ENCODE peak calls at places on chromosomes 11 and 22, in seven cellular contexts. R, V, H, C, M, N and B are unnamed samples.

GRCh38 chr11:65903068-65903481 is 2.9 kb upstream of the FOSL1 start:
- DNase-seq in M (peak), R (no peak), C (no peak), N (peak), V (no peak), H (peak), B (peak)

GRCh38 chr11:42465613-42466012 is 846.2 kb upstream of the API5 start:
- DNase-seq in M (no peak), H (no peak), R (no peak), C (no peak), V (no peak), N (no peak), B (no peak)

GRCh38 chr11:33667819-33668467 is 32.7 kb downstream of the C11orf91 start:
- DNase-seq in N (no peak), R (no peak), C (no peak), H (no peak), V (no peak), M (no peak), B (no peak)

GRCh38 chr22:37519268-37520195 is at the start of gene CARD10:
- DNase-seq in R (no peak), M (peak), C (no peak), H (no peak), N (peak), V (no peak), B (no peak)

GRCh38 chr11:3614742-3615171 is 27.0 kb downstream of the ART5 start:
- DNase-seq in N (peak), C (no peak), H (no peak), V (no peak), M (no peak), R (peak), B (no peak)

GRCh38 chr22:46612904-46613605 is 7.1 kb upstream of the GRAMD4 start:
- DNase-seq in M (no peak), R (peak), H (no peak), C (no peak), V (no peak), N (no peak), B (no peak)

GRCh38 chr11:107705027-107705426 is 6.8 kb downstream of the SLN start:
- DNase-seq in R (no peak), H (peak), N (peak), C (peak), M (peak), V (peak), B (peak)

GRCh38 chr11:86781546-86781945 is 18.8 kb upstream of the PRSS23 start:
- DNase-seq in R (no peak), C (no peak), H (no peak), M (no peak), V (no peak), N (no peak), B (no peak)

GRCh38 chr22:27445876-27446275 is 355.7 kb downstream of the MN1 start:
- DNase-seq in V (no peak), R (no peak), N (no peak), H (no peak), M (no peak), C (no peak), B (peak)

GRCh38 chr11:87263979-87264378 is 226.2 kb downstream of the TMEM135 start:
- DNase-seq in N (peak), V (no peak), R (no peak), M (peak), C (no peak), H (no peak), B (no peak)

GRCh38 chr22:30575011-30575671 is 676 bp upstream of the GAL3ST1 start:
- DNase-seq in V (peak), M (peak), C (no peak), N (no peak), R (no peak), H (peak), B (no peak)

GRCh38 chr11:71391352-71391751 is 56.8 kb downstream of the DHCR7 start:
- DNase-seq in V (no peak), C (no peak), R (no peak), H (no peak), M (no peak), N (no peak), B (no peak)

GRCh38 chr11:69178819-69179482 is 23.2 kb downstream of the SMIM38 start:
- DNase-seq in R (no peak), C (no peak), M (no peak), H (no peak), N (no peak), V (no peak), B (no peak)

GRCh38 chr11:96341237-96342130 is 1.5 kb downstream of the MAML2 start:
- DNase-seq in C (no peak), H (no peak), M (peak), V (no peak), R (peak), N (peak), B (peak)

GRCh38 chr11:75557649-75558494 is 4.2 kb upstream of the SERPINH1 start:
- DNase-seq in V (peak), H (peak), R (peak), C (no peak), M (peak), N (no peak), B (peak)

GRCh38 chr11:22508691-22509090 is 116.9 kb downstream of the FANCF start:
- DNase-seq in V (no peak), C (no peak), R (no peak), M (no peak), N (no peak), H (no peak), B (no peak)

GRCh38 chr11:114063829-114064201 is 4.3 kb downstream of the ZBTB16 start:
- DNase-seq in M (no peak), H (no peak), V (no peak), R (no peak), N (no peak), C (no peak), B (no peak)

GRCh38 chr11:72776844-72777754 is 16.7 kb downstream of the STARD10 start:
- DNase-seq in C (no peak), V (no peak), H (no peak), M (no peak), N (no peak), R (no peak), B (no peak)

GRCh38 chr11:69153661-69154060 is 2.1 kb upstream of the SMIM38 start:
- DNase-seq in C (no peak), V (no peak), R (no peak), N (no peak), M (peak), H (peak), B (no peak)

GRCh38 chr11:102666331-102666957 is 39.1 kb downstream of the MMP27 start:
- DNase-seq in V (peak), C (peak), R (no peak), N (peak), H (peak), M (peak), B (peak)

GRCh38 chr22:37844904-37845334 is 785 bp upstream of the ANKRD54 start:
- DNase-seq in H (no peak), N (no peak), C (no peak), R (no peak), V (no peak), M (no peak), B (no peak)

GRCh38 chr11:134530826-134531225 is 118.8 kb upstream of the B3GAT1 start:
- DNase-seq in N (no peak), M (no peak), R (no peak), C (no peak), H (no peak), V (no peak), B (no peak)

GRCh38 chr22:42335839-42336378 is 65.5 kb upstream of the TCF20 start:
- DNase-seq in M (no peak), V (no peak), N (no peak), C (no peak), H (no peak), R (no peak), B (no peak)

GRCh38 chr11:17760102-17761029 is 25.8 kb downstream of the KCNC1 start:
- DNase-seq in H (peak), R (peak), V (no peak), C (no peak), N (peak), M (peak), B (peak)

GRCh38 chr11:8867035-8867434 is 44.0 kb upstream of the AKIP1 start:
- DNase-seq in M (peak), C (no peak), N (no peak), V (no peak), R (no peak), H (peak), B (peak)

GRCh38 chr22:25554321-25555088 is 10.0 kb upstream of the GRK3 start:
- DNase-seq in C (no peak), N (no peak), H (no peak), R (no peak), M (no peak), V (no peak), B (no peak)

GRCh38 chr22:26239561-26239960 is 70.3 kb downstream of the SEZ6L start:
- DNase-seq in H (no peak), C (no peak), R (no peak), V (no peak), N (no peak), M (peak), B (no peak)

GRCh38 chr22:50399751-50400331 is 56.7 kb downstream of the PPP6R2 start:
- DNase-seq in V (no peak), C (no peak), H (peak), R (peak), N (no peak), M (no peak), B (peak)

GRCh38 chr11:69697861-69698260 is 6.0 kb downstream of the FGF19 start:
- DNase-seq in R (no peak), V (no peak), N (no peak), M (no peak), C (no peak), H (no peak), B (no peak)

GRCh38 chr22:28949788-28950187 is 66.4 kb downstream of the ZNRF3 start:
- DNase-seq in R (no peak), C (no peak), N (no peak), H (no peak), V (no peak), M (no peak), B (peak)

GRCh38 chr11:2651826-2652237 is 48.0 kb downstream of the KCNQ1OT1 start:
- DNase-seq in R (no peak), M (no peak), C (no peak), H (no peak), N (no peak), V (no peak), B (no peak)

GRCh38 chr11:68364581-68364980 is 52.2 kb downstream of the LRP5 start:
- DNase-seq in N (no peak), H (no peak), C (no peak), R (no peak), M (no peak), V (no peak), B (no peak)

GRCh38 chr22:36134167-36134566 is 26.4 kb downstream of the APOL3 start:
- DNase-seq in C (no peak), N (no peak), M (no peak), R (no peak), V (no peak), H (no peak), B (no peak)

GRCh38 chr22:23113067-23113846 is 28.5 kb downstream of the RSPH14 start:
- DNase-seq in N (no peak), R (no peak), H (no peak), V (peak), C (no peak), M (peak), B (peak)

GRCh38 chr22:42906605-42907338 is 49.7 kb upstream of the ARFGAP3 start:
- DNase-seq in N (no peak), C (no peak), M (no peak), R (peak), H (no peak), V (no peak), B (peak)

GRCh38 chr11:100866453-100866852 is 179.4 kb downstream of the ARHGAP42 start:
- DNase-seq in R (no peak), C (no peak), H (no peak), M (no peak), N (no peak), V (no peak), B (no peak)

GRCh38 chr22:50150161-50151129 is 20.1 kb upstream of the PANX2 start:
- DNase-seq in R (no peak), V (no peak), N (no peak), H (no peak), C (no peak), M (peak), B (no peak)

GRCh38 chr11:45097721-45098493 is 48.5 kb upstream of the PRDM11 start:
- DNase-seq in C (no peak), V (no peak), N (peak), H (peak), M (peak), R (peak), B (peak)

GRCh38 chr11:73154178-73154577 is 12.1 kb upstream of the FCHSD2 start:
- DNase-seq in N (no peak), V (no peak), M (no peak), C (no peak), H (no peak), R (no peak), B (no peak)

GRCh38 chr11:20010106-20010860 is 150.0 kb downstream of the DBX1 start:
- DNase-seq in V (no peak), H (no peak), N (no peak), C (no peak), M (no peak), R (no peak), B (no peak)
- H3K4me3 ChIP-seq in V (no peak), H (no peak), N (no peak), C (no peak), M (no peak), R (no peak), B (no peak)

DNA sequence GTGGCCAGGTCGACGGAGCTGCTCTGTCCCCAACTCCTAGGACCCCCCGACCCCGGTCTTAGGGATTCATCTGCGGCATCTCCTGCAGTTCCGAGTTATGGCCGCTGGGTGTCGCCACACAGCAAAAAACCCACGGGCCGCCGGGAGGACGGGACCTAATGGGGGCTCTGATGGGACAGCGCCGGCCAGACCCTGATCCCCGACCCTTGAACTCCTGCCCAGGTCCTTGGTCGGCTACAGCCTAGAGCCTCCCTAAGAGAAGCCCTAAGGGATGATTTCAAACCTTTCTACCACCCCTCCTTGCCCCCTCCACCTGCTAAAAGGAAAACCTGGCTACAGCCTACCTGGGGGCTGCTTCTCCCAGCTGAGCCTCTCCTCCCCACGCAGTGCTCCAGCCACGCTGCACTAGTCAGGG is 30.8 kb upstream of the LRRC10B start:
- DNase-seq in M (no peak), H (no peak), V (no peak), N (peak), R (peak), C (no peak), B (no peak)
- TF ChIP-seq CTCF in M (peak), H (peak), V (peak), N (peak), R (peak), C (peak), B (peak)

DNA sequence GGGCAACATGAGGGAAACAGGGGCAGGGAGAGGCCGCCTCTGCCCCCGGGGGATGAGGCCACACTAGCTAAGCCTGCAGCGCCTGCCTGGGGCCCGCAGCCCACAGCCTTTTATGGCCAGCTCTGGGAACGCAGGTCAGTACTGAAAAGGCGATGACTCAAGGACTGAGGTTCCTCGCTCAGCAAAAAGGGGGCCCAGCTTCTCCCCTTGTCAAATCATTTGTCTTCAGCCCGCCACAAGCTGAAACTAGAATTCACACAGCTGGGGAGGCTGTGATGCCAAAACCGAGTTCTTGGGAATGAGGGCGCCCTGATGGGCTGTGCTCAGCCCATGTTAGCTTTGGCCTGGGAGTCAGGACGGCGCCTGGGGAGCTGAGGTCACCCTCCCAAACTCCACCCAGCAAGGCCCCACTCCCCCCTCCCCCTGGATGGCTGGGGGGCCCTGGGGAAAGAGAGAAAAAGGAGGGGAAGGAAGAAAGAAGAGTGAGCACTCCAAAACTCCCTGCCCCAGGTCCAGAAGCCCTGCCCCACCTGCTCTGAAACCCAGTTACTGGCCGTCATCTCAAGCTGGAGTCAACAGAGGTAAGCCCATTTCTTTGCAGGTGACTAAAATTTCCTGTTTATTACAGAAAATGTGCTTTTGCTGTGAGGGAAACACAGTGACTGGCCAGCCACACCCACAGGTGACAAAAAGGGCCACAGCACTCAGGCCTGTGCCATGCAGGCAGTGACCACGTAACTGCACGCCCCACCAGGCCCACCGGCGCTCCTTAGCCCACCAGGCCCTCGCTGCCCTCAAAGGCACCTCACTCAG is 13.7 kb downstream of the EHD1 start:
- DNase-seq in C (no peak), N (no peak), V (peak), H (peak), M (peak), R (peak), B (peak)
- H3K4me3 ChIP-seq in C (no peak), N (no peak), V (peak), H (no peak), M (no peak), R (peak), B (no peak)

DNA sequence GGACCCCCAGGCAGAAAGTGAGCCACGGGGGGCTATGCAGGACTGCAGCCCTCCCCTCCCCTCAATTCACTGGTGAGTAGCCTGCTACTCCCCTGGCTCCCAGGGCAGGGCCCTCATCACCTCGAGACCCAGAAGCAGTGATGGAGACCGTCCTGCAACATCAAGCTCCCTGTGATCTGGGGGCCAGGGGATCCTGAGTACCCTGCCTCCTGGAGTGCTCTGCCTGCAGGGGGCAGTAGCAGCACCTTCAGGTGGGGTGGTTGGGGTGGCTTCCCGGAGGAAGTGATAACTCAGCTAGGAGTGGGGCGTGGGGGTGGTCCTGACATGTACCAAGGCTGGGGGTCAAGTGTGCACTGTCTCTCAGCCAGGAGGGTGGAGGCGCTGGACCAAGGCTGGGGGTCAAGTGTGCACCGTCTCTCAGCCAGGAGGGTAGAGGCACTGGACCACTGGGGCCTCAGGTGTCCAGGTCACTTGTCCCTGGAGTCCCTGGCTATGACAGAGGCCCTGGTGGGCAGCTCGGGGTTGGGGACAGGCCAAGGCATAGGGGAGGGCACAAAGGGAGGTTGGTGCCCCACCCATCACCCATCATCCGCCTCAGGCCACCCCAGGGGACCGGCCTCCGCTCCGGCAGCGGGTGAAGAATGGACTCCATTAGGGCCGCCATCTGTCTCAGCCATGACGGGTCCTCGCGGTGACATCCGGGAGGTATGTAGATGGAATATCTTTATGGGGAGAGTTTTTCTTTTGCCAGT is 9.4 kb downstream of the RTN4R start:
- DNase-seq in H (no peak), M (no peak), R (no peak), V (no peak), C (no peak), N (no peak), B (no peak)
- TF ChIP-seq CTCF in H (peak), M (no peak), R (peak), V (peak), C (peak), N (peak), B (peak)